ENCODE peak calls at places on chromosomes 4 and X, in four cellular contexts. X, S, W and P are unnamed samples. For H3K4me1, the result is how much of the 10 kb centered on the place peaks cover.

GRCh38 chrX:119655125-119655524 is 37.8 kb downstream of the SEPTIN6 start:
- DNase-seq in S (peak), X (peak), W (peak), P (peak)

GRCh38 chr4:4228356-4228668 is 1.6 kb upstream of the OTOP1 start:
- DNase-seq in W (no peak), X (no peak), S (no peak), P (no peak)

GRCh38 chr4:40865696-40866095 is 115.9 kb downstream of the NSUN7 start:
- DNase-seq in S (no peak), X (no peak), W (no peak), P (no peak)

GRCh38 chr4:151315212-151315886 is 10.1 kb downstream of the SH3D19 start:
- DNase-seq in W (no peak), S (no peak), X (no peak), P (no peak)

GRCh38 chr4:43842594-43842993 is 606.0 kb downstream of the KCTD8 start:
- DNase-seq in X (no peak), W (no peak), S (no peak), P (no peak)

GRCh38 chr4:142706381-142706780 is 139.7 kb downstream of the INPP4B start:
- DNase-seq in X (no peak), S (no peak), W (no peak), P (peak)

GRCh38 chr4:119314356-119314755 is 7.6 kb downstream of the FABP2 start:
- DNase-seq in S (peak), X (peak), W (peak), P (peak)

GRCh38 chrX:132463411-132463810 is 25.4 kb downstream of the MBNL3 start:
- DNase-seq in W (peak), S (no peak), X (peak), P (peak)

GRCh38 chr4:150280081-150280950 is 202.1 kb downstream of the DCLK2 start:
- DNase-seq in X (peak), S (no peak), W (peak), P (peak)

GRCh38 chr4:52059372-52059771 is 8.3 kb downstream of the SPATA18 start:
- DNase-seq in W (no peak), X (peak), S (no peak), P (no peak)

GRCh38 chr4:135240796-135241195 is 1039.2 kb upstream of the PABPC4L start:
- DNase-seq in X (peak), W (peak), S (no peak), P (peak)

GRCh38 chr4:156971168-156971601 is 414 bp downstream of the PDGFC start:
- DNase-seq in S (no peak), X (no peak), W (no peak), P (no peak)

GRCh38 chr4:15031993-15032660 is 29.8 kb downstream of the CPEB2 start:
- DNase-seq in X (no peak), W (no peak), S (no peak), P (no peak)

GRCh38 chr4:134027931-134028330 is 173.7 kb downstream of the PABPC4L start:
- DNase-seq in W (peak), S (no peak), X (peak), P (peak)

GRCh38 chrX:18885317-18886004 is 98.5 kb downstream of the PHKA2 start:
- DNase-seq in S (no peak), X (no peak), W (peak), P (no peak)

GRCh38 chrX:153981231-153981630 is 8.7 kb downstream of the TMEM187 start:
- DNase-seq in X (no peak), W (no peak), S (no peak), P (no peak)
- H3K4me3 ChIP-seq in X (no peak), W (no peak), S (no peak), P (no peak)

GRCh38 chr4:128837198-128837597 is 27.7 kb downstream of the JADE1 start:
- DNase-seq in S (no peak), X (no peak), W (no peak), P (no peak)
- H3K4me1 ChIP-seq in S (under half), X (under half), W (under half), P (under half)

DNA sequence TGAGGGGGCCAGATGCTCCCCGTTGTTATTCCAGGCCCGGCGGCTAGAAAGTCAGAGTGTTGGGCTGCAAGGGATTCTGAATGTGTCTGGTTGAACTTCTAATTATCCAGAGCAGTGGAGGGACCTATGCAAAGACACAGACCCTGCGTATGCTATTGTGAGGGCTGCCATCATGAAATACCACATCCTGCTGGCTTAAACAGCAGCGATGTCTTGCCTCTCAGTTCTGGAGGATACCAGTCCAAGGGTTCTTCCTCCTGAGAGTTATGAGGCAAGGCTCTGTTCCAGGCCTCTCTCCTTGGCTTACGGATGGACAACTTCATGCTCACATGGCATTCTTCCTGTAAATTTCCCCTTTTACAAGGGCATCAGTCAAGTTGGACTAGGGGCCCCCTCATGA is 123.1 kb upstream of the TRIM2 start:
- DNase-seq in W (no peak), X (no peak), S (no peak), P (no peak)
- H3K4me3 ChIP-seq in W (no peak), X (no peak), S (no peak), P (no peak)

GRCh38 chr4:76213415-76214268 is at the start of gene SCARB2:
- DNase-seq in S (peak), X (peak), W (peak), P (peak)
- H3K4me1 ChIP-seq in S (under half), X (under half), W (half or more), P (under half)

GRCh38 chr4:21304061-21304541 is 603.8 kb downstream of the PACRGL start:
- DNase-seq in X (no peak), S (no peak), W (peak), P (no peak)
- H3K4me3 ChIP-seq in X (no peak), S (no peak), W (peak), P (no peak)

DNA sequence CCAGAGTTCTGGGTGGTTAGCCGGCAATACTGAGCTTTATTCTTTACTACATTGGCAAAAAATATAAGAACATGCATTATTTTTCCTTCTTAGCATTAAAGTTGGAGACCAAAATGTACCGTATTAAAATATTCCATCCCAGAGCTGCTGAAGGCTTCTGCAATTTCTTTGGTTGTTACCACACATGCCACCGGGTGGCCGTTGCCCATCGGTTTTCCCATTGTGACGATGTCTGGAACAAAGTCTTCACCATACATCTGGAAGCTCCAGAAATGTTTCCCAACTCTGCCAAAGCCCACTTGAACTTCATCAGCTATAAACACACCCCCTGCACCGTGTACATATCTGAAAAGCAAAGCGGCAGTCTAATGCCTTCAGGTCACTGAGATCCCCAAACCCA is 13.7 kb downstream of the ETNPPL start:
- DNase-seq in X (peak), W (no peak), S (no peak), P (no peak)
- H3K4me1 ChIP-seq in X (under half), W (under half), S (under half), P (under half)